ENCODE peak calls at places on chromosomes 6 and 20, in nine cellular contexts. One of them, this sample, is unnamed.

GRCh38 chr6:72938104-72938503 is 287.2 kb downstream of the KHDC1L start:
- DNase-seq in SK-N-SH: no peak
- DNase-seq in choroid plexus epithelial cell: no peak
- DNase-seq in stimulated activated CD8-positive, alpha-beta memory T cell treated with anti-CD3 and anti-CD28 coated beads, Interleukin-7, amount 100 ng/mL, for 4 hours: no peak
- DNase-seq in fibroblast of lung: peak; percentile 24
- DNase-seq in foreskin fibroblast: no peak
- DNase-seq in naive B cell: no peak
- DNase-seq in hepatic stellate cell: no peak
- DNase-seq in pulmonary artery endothelial cell: no peak
- DNase-seq in this sample: no peak

GRCh38 chr20:19815553-19815991 is 57.5 kb downstream of the RIN2 start:
- DNase-seq in foreskin fibroblast: peak; percentile 97
- DNase-seq in fibroblast of lung: peak; percentile 91
- DNase-seq in choroid plexus epithelial cell: peak; percentile 99
- DNase-seq in stimulated activated CD8-positive, alpha-beta memory T cell treated with anti-CD3 and anti-CD28 coated beads, Interleukin-7, amount 100 ng/mL, for 4 hours: no peak
- DNase-seq in SK-N-SH: no peak
- DNase-seq in pulmonary artery endothelial cell: peak; percentile 97
- DNase-seq in naive B cell: peak; percentile 62
- DNase-seq in hepatic stellate cell: peak; percentile 84
- DNase-seq in this sample: no peak

GRCh38 chr20:35156978-35157377 is 9.8 kb upstream of the EDEM2 start:
- DNase-seq in naive B cell: no peak
- DNase-seq in fibroblast of lung: no peak
- DNase-seq in choroid plexus epithelial cell: no peak
- DNase-seq in foreskin fibroblast: no peak
- DNase-seq in SK-N-SH: no peak
- DNase-seq in pulmonary artery endothelial cell: no peak
- DNase-seq in stimulated activated CD8-positive, alpha-beta memory T cell treated with anti-CD3 and anti-CD28 coated beads, Interleukin-7, amount 100 ng/mL, for 4 hours: no peak
- DNase-seq in hepatic stellate cell: no peak
- DNase-seq in this sample: no peak

GRCh38 chr20:57835462-57836455 is 125.9 kb upstream of the PMEPA1 start:
- DNase-seq in choroid plexus epithelial cell: no peak
- DNase-seq in fibroblast of lung: no peak
- DNase-seq in naive B cell: no peak
- DNase-seq in foreskin fibroblast: no peak
- DNase-seq in hepatic stellate cell: no peak
- DNase-seq in pulmonary artery endothelial cell: no peak
- DNase-seq in SK-N-SH: no peak
- DNase-seq in stimulated activated CD8-positive, alpha-beta memory T cell treated with anti-CD3 and anti-CD28 coated beads, Interleukin-7, amount 100 ng/mL, for 4 hours: no peak
- DNase-seq in this sample: no peak

GRCh38 chr20:5149892-5150225 is 23.1 kb downstream of the CDS2 start:
- DNase-seq in stimulated activated CD8-positive, alpha-beta memory T cell treated with anti-CD3 and anti-CD28 coated beads, Interleukin-7, amount 100 ng/mL, for 4 hours: no peak
- DNase-seq in choroid plexus epithelial cell: no peak
- DNase-seq in pulmonary artery endothelial cell: no peak
- DNase-seq in SK-N-SH: no peak
- DNase-seq in foreskin fibroblast: no peak
- DNase-seq in naive B cell: no peak
- DNase-seq in fibroblast of lung: no peak
- DNase-seq in hepatic stellate cell: no peak
- DNase-seq in this sample: no peak

GRCh38 chr6:41712651-41713103 is 22.7 kb downstream of the TFEB start:
- DNase-seq in foreskin fibroblast: no peak
- DNase-seq in choroid plexus epithelial cell: no peak
- DNase-seq in stimulated activated CD8-positive, alpha-beta memory T cell treated with anti-CD3 and anti-CD28 coated beads, Interleukin-7, amount 100 ng/mL, for 4 hours: no peak
- DNase-seq in pulmonary artery endothelial cell: no peak
- DNase-seq in naive B cell: no peak
- DNase-seq in fibroblast of lung: peak; percentile 47
- DNase-seq in hepatic stellate cell: no peak
- DNase-seq in SK-N-SH: no peak
- DNase-seq in this sample: peak; percentile 99

GRCh38 chr20:13546497-13547131 is 92.1 kb downstream of the TASP1 start:
- DNase-seq in naive B cell: peak; percentile 18
- DNase-seq in SK-N-SH: peak; percentile 33
- DNase-seq in foreskin fibroblast: peak; percentile 87
- DNase-seq in stimulated activated CD8-positive, alpha-beta memory T cell treated with anti-CD3 and anti-CD28 coated beads, Interleukin-7, amount 100 ng/mL, for 4 hours: peak; percentile 33
- DNase-seq in pulmonary artery endothelial cell: peak; percentile 17
- DNase-seq in choroid plexus epithelial cell: peak; percentile 88
- DNase-seq in fibroblast of lung: peak; percentile 73
- DNase-seq in hepatic stellate cell: peak; percentile 12
- DNase-seq in this sample: peak; percentile 91

GRCh38 chr20:432677-433299 is 24.7 kb downstream of the RBCK1 start:
- DNase-seq in foreskin fibroblast: no peak
- DNase-seq in fibroblast of lung: no peak
- DNase-seq in choroid plexus epithelial cell: no peak
- DNase-seq in hepatic stellate cell: no peak
- DNase-seq in pulmonary artery endothelial cell: no peak
- DNase-seq in stimulated activated CD8-positive, alpha-beta memory T cell treated with anti-CD3 and anti-CD28 coated beads, Interleukin-7, amount 100 ng/mL, for 4 hours: no peak
- DNase-seq in SK-N-SH: no peak
- DNase-seq in naive B cell: no peak
- DNase-seq in this sample: no peak

GRCh38 chr6:20168668-20169633 is 43.3 kb downstream of the MBOAT1 start:
- DNase-seq in hepatic stellate cell: no peak
- DNase-seq in stimulated activated CD8-positive, alpha-beta memory T cell treated with anti-CD3 and anti-CD28 coated beads, Interleukin-7, amount 100 ng/mL, for 4 hours: no peak
- DNase-seq in naive B cell: no peak
- DNase-seq in pulmonary artery endothelial cell: no peak
- DNase-seq in fibroblast of lung: no peak
- DNase-seq in foreskin fibroblast: no peak
- DNase-seq in SK-N-SH: no peak
- DNase-seq in choroid plexus epithelial cell: no peak
- DNase-seq in this sample: no peak

This sample was measured in thyroid gland.